ENCODE peak calls at places on chromosomes 6 and 20, in five cellular contexts. N is RWPE1, P is fibroblast of lung, A is mesendoderm, S is DND-41. X is an unnamed sample.

GRCh38 chr6:133973109-133973971 is 20.3 kb downstream of the TBPL1 start:
- DNase-seq in A (peak; percentile 66), S (no peak), N (peak; percentile 42), P (peak; percentile 49), X (peak; percentile 69)

GRCh38 chr20:10047427-10047826 is 12.6 kb downstream of the ANKEF1 start:
- DNase-seq in N (no peak), P (peak; percentile 17), S (no peak), A (peak; percentile 70), X (no peak)

GRCh38 chr6:10962673-10963072 is 75.8 kb downstream of the SYCP2L start:
- DNase-seq in S (no peak), P (peak; percentile 84), A (no peak), N (no peak), X (no peak)

GRCh38 chr20:1293641-1294379 is 27.7 kb downstream of the SNPH start:
- DNase-seq in P (no peak), N (no peak), A (no peak), S (no peak), X (no peak)

GRCh38 chr6:2793491-2794151 is 28.4 kb downstream of the WRNIP1 start:
- DNase-seq in S (no peak), N (no peak), P (peak; percentile 46), A (no peak), X (no peak)

GRCh38 chr6:151765444-151765886 is 42.0 kb upstream of the ESR1 start:
- DNase-seq in A (peak; percentile 80), N (peak; percentile 75), S (peak; percentile 40), P (peak; percentile 88), X (peak; percentile 52)

GRCh38 chr20:37670426-37670825 is 23.4 kb upstream of the CTNNBL1 start:
- DNase-seq in S (no peak), N (no peak), P (peak; percentile 3), A (no peak), X (no peak)

GRCh38 chr20:19074828-19075516 is 137.5 kb upstream of the SLC24A3 start:
- DNase-seq in S (peak; percentile 59), A (peak; percentile 22), P (no peak), N (no peak), X (no peak)

GRCh38 chr6:70310063-70310694 is 7.3 kb upstream of the COL9A1 start:
- DNase-seq in S (no peak), A (peak; percentile 51), N (peak; percentile 8), P (peak; percentile 36), X (peak; percentile 38)

GRCh38 chr6:25769983-25770382 is 15.4 kb downstream of the SLC17A4 start:
- DNase-seq in S (no peak), P (peak; percentile 1), A (no peak), N (peak; percentile 4), X (no peak)

GRCh38 chr20:19205999-19206398 is 6.4 kb upstream of the SLC24A3 start:
- DNase-seq in S (peak; percentile 68), N (peak; percentile 47), P (peak; percentile 6), A (peak; percentile 70), X (peak; percentile 57)

GRCh38 chr6:14819001-14819400 is 426.9 kb upstream of the JARID2 start:
- DNase-seq in S (no peak), N (no peak), P (no peak), A (peak; percentile 76), X (no peak)

GRCh38 chr6:25777031-25777430 is 22.5 kb downstream of the SLC17A4 start:
- DNase-seq in N (no peak), P (no peak), A (peak; percentile 48), S (no peak), X (no peak)

GRCh38 chr6:36197739-36198221 is 1.2 kb downstream of the BRPF3 start:
- DNase-seq in A (no peak), P (no peak), N (no peak), S (no peak), X (no peak)

GRCh38 chr6:50062051-50062450 is 12.3 kb upstream of the DEFB112 start:
- DNase-seq in P (no peak), A (peak; percentile 31), S (no peak), N (no peak), X (no peak)

GRCh38 chr20:58523916-58524315 is 8.7 kb upstream of the APCDD1L start:
- DNase-seq in P (peak; percentile 88), N (no peak), S (no peak), A (no peak), X (no peak)

GRCh38 chr20:63315240-63315981 is 22.4 kb downstream of the COL20A1 start:
- DNase-seq in P (no peak), A (no peak), S (no peak), N (no peak), X (no peak)

GRCh38 chr6:100968934-100969333 is 87.8 kb upstream of the ASCC3 start:
- DNase-seq in S (peak; percentile 15), N (no peak), A (peak; percentile 18), P (no peak), X (no peak)

GRCh38 chr6:90351696-90352095 is 55.1 kb upstream of the BACH2 start:
- DNase-seq in N (no peak), P (peak; percentile 66), S (no peak), A (no peak), X (no peak)

GRCh38 chr6:151733680-151734320 is 73.7 kb upstream of the ESR1 start:
- DNase-seq in P (no peak), A (no peak), S (no peak), N (no peak), X (no peak)

GRCh38 chr6:72649032-72649984 is 27.4 kb downstream of the KCNQ5 start:
- DNase-seq in S (no peak), P (peak; percentile 87), N (peak; percentile 53), A (no peak), X (no peak)

GRCh38 chr6:132257561-132257960 is 143.7 kb downstream of the MOXD1 start:
- DNase-seq in N (no peak), S (no peak), A (peak; percentile 44), P (peak; percentile 25), X (no peak)

GRCh38 chr20:44471481-44471882 is 4.2 kb upstream of the TTPAL start:
- DNase-seq in A (peak; percentile 62), S (no peak), N (peak; percentile 51), P (peak; percentile 40), X (no peak)

GRCh38 chr6:22041797-22042489 is 254.9 kb downstream of the PRL start:
- DNase-seq in A (no peak), P (peak; percentile 85), S (no peak), N (no peak), X (no peak)

GRCh38 chr6:385614-386013 is 5.9 kb upstream of the IRF4 start:
- DNase-seq in S (no peak), P (no peak), A (no peak), N (no peak), X (no peak)

GRCh38 chr6:6319947-6320811 is at the start of gene F13A1:
- DNase-seq in A (peak; percentile 63), S (no peak), P (no peak), N (no peak), X (peak; percentile 29)

GRCh38 chr20:50569864-50570836 is 60.0 kb downstream of the PTPN1 start:
- DNase-seq in A (peak; percentile 86), P (peak; percentile 58), N (no peak), S (peak; percentile 63), X (peak; percentile 38)

GRCh38 chr20:9514461-9515210 is at the start of gene LAMP5:
- DNase-seq in P (peak; percentile 47), A (peak; percentile 86), N (no peak), S (no peak), X (no peak)

GRCh38 chr20:11847827-11848226 is 69.9 kb upstream of the BTBD3 start:
- DNase-seq in N (no peak), S (no peak), P (no peak), A (no peak), X (no peak)

GRCh38 chr20:11849976-11850670 is 67.6 kb upstream of the BTBD3 start:
- DNase-seq in N (peak; percentile 83), S (no peak), P (peak; percentile 84), A (no peak), X (no peak)

GRCh38 chr20:11851646-11852045 is 66.0 kb upstream of the BTBD3 start:
- DNase-seq in P (peak; percentile 19), A (no peak), N (peak; percentile 46), S (no peak), X (no peak)

GRCh38 chr20:11850901-11851300 is 66.8 kb upstream of the BTBD3 start:
- DNase-seq in P (peak; percentile 72), A (no peak), N (peak; percentile 91), S (no peak), X (no peak)

DNA sequence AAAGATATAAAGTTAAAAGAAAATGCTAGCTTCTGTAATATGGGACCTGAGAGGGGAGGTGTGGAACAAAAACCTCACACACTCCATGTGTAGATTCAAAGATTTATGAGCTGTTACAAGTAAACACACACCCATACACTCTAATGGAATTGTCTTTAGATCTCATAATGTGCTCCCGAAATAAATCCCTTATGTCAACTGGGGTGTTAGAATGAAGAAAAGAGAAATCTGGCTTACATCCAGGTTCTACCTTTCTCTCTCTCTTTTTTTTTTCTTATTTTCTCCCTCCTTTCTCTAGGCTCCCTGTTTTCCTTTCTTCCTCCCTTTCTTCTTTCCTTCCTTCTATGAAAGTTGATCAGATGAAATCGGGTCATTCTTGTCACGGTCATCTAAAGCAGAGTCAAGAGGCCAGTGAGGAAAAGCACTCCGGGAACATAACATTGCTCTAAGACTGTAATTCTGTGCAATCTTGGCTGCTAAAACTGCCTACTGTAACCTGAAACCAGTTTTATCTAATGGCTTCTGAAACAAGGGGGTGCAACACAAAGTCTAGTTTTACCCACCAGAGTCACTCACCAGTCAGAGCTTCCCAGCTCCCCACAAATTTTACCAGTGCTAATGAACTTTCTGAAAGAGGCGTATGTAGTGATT is 68.3 kb upstream of the BTBD3 start:
- DNase-seq in A (no peak), N (no peak), P (peak; percentile 64), S (no peak), X (no peak)
- H3K27ac ChIP-seq in A (no peak overlapping the region), N (no peak overlapping the region), P (no peak overlapping the region), S (no peak overlapping the region), X (no peak overlapping the region)

DNA sequence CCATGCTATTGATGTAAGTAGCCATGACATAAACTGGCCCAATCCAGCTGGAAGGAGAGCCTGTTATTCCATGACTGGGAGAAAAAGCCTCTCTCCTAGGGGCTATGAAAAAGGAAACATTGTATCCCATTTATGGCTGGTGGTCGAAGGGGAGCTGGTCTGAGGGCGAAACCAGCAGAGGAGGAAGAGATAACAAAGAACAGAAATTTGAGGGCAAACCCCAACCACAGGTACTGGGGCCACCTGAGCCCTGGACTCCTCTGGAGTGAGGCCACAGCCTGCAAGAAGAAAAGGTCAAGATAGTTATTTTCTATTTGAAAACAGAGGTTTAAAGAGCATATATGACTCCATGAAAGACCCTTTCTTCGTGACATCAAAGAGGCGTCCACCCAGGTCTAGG is 129.5 kb upstream of the CD93 start:
- DNase-seq in P (no peak), S (no peak), A (no peak), N (no peak), X (no peak)
- H3K27ac ChIP-seq in P (no peak overlapping the region), S (no peak overlapping the region), A (no peak overlapping the region), N (no peak overlapping the region), X (no peak overlapping the region)

GRCh38 chr6:38436726-38437465 is 202.8 kb downstream of the BTBD9 start:
- DNase-seq in N (peak; percentile 68), A (no peak), S (no peak), P (peak; percentile 78), X (no peak)
- H3K27ac ChIP-seq in N (no peak overlapping the region), A (no peak overlapping the region), S (no peak overlapping the region), P (no peak overlapping the region), X (no peak overlapping the region)

DNA sequence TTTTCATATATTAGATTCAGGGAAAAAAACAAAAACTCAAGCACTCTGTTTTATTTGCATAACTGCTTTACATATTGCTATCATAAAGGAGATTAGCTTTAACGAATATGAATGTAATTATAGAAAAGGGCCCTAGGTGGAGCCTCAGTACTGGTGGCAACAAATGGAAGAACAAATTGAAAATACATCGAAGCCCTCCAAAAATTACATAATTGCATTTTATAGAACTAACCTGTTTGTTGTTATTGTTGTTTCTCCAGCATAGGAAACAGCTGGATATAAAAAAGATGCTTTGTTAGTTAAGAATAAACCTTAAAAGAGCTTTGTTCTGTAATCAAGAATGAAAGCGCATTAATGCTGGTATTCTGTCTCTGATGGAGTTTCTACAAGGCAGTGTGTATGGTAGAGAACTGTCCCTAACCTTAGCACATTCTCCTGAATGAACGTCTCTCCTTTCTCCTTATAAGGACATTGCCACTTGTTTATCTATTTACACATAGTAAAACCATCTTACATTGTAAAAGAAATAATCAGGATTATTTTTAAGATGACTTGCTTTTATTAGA is 33.7 kb upstream of the LCA5 start:
- DNase-seq in A (no peak), P (no peak), S (no peak), N (peak; percentile 27), X (peak; percentile 3)
- H3K27ac ChIP-seq in A (no peak overlapping the region), P (no peak overlapping the region), S (no peak overlapping the region), N (no peak overlapping the region), X (no peak overlapping the region)

X was measured in OCI-LY7.